ENCODE peak calls at places on chromosome 5, in five cellular contexts. H is neuronal stem cell, T is fibroblast of lung, N is GM23248, J is stomach. E is an unnamed sample. For H3K9me3, the result is how much of the 10 kb centered on the place peaks cover.

GRCh38 chr5:170121321-170121720 is 15.6 kb downstream of the FOXI1 start:
- DNase-seq in H (no peak), T (peak), N (peak), J (no peak), E (no peak)

GRCh38 chr5:32612134-32612888 is 27.0 kb downstream of the SUB1 start:
- DNase-seq in H (no peak), T (peak), N (peak), J (no peak), E (no peak)

GRCh38 chr5:54725391-54726280 is 208.1 kb downstream of the SNX18 start:
- DNase-seq in H (no peak), T (peak), N (peak), J (no peak), E (no peak)

GRCh38 chr5:78511116-78511906 is 137.3 kb downstream of the LHFPL2 start:
- DNase-seq in H (no peak), T (no peak), N (no peak), J (no peak), E (no peak)

GRCh38 chr5:76546497-76547102 is 76.6 kb downstream of the F2RL2 start:
- DNase-seq in H (no peak), T (no peak), N (no peak), J (no peak), E (no peak)

GRCh38 chr5:51345106-51345505 is 38.1 kb upstream of the ISL1 start:
- DNase-seq in H (no peak), T (peak), N (peak), J (no peak), E (no peak)

GRCh38 chr5:149528661-149529060 is 22.6 kb downstream of the CSNK1A1 start:
- DNase-seq in H (no peak), T (no peak), N (no peak), J (no peak), E (no peak)

GRCh38 chr5:55176176-55176818 is 3.3 kb upstream of the CDC20B start:
- DNase-seq in H (peak), T (no peak), N (peak), J (peak), E (no peak)

GRCh38 chr5:163172540-163173337 is 264.7 kb upstream of the CCNG1 start:
- DNase-seq in H (no peak), T (no peak), N (no peak), J (no peak), E (no peak)

GRCh38 chr5:151696470-151697061 is 9.9 kb upstream of the SPARC start:
- DNase-seq in H (no peak), T (peak), N (peak), J (no peak), E (no peak)

GRCh38 chr5:93512799-93513198 is 68.2 kb downstream of the NR2F1-AS1 start:
- DNase-seq in H (no peak), T (peak), N (peak), J (no peak), E (no peak)

GRCh38 chr5:176647870-176648466 is 684 bp downstream of the TSPAN17 start:
- DNase-seq in H (no peak), T (peak), N (peak), J (peak), E (no peak)

DNA sequence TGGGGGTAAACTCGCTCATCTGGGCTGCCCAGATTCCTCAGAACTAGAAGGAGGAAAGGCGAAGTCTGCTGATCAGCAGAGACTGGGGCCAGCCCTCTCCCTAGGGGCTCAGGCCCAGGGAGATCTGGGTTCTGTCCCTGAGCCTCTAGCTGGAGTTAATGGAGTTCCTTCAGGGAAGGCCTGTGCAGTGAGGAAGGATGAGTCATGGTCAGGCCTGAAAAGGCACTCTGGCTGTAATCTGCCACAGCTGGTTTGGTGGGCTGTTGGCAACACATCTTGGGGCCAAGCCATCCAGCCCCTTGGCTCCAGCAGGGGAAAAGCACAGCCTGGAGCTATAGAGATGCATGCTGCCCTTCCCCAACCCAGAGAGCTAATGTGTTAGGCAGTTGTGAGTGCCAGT is 459.6 kb downstream of the PRELID2 start:
- DNase-seq in H (no peak), T (no peak), N (no peak), J (no peak), E (no peak)
- H3K9me3 ChIP-seq in H (under half), T (under half), N (under half), J (under half), E (under half)

GRCh38 chr5:180853121-180853520 is 8.0 kb downstream of the ZFP62 start:
- DNase-seq in H (no peak), T (no peak), N (no peak), J (no peak), E (no peak)
- H3K9me3 ChIP-seq in H (half or more), T (under half), N (under half), J (under half), E (under half)

GRCh38 chr5:165149439-165149838 is 1644.0 kb downstream of the MAT2B start:
- DNase-seq in H (no peak), T (no peak), N (no peak), J (no peak), E (no peak)
- H3K9me3 ChIP-seq in H (under half), T (under half), N (under half), J (under half), E (under half)

GRCh38 chr5:158268286-158268685 is 409.3 kb upstream of the CLINT1 start:
- DNase-seq in H (no peak), T (no peak), N (no peak), J (no peak), E (no peak)
- H3K9me3 ChIP-seq in H (under half), T (under half), N (under half), J (under half), E (under half)